ENCODE peak calls at places on chromosomes 13 and 19, in nine cellular contexts. Z, F, J, W, C, M, S, T and K are unnamed samples.

GRCh38 chr19:48444129-48444932 is 1.5 kb upstream of the GRWD1 start:
- DNase-seq in Z (no peak), F (peak), J (no peak), W (peak), C (no peak), M (no peak), S (no peak), T (no peak), K (no peak)

GRCh38 chr13:48797127-48797526 is 143.4 kb downstream of the CYSLTR2 start:
- DNase-seq in Z (no peak), F (no peak), J (no peak), W (no peak), C (no peak), M (no peak), S (no peak), T (no peak), K (no peak)

GRCh38 chr13:80084086-80084676 is 256.7 kb downstream of the SPRY2 start:
- DNase-seq in Z (peak), F (no peak), J (no peak), W (no peak), C (no peak), M (peak), S (no peak), T (no peak), K (peak)

GRCh38 chr19:27733551-27734266 is 1479.2 kb downstream of the UQCRFS1 start:
- DNase-seq in Z (no peak), F (peak), J (no peak), W (no peak), C (no peak), M (no peak), S (no peak), T (no peak), K (no peak)

GRCh38 chr13:25902946-25903345 is 148.9 kb downstream of the SHISA2 start:
- DNase-seq in Z (peak), F (no peak), J (no peak), W (no peak), C (no peak), M (no peak), S (no peak), T (no peak), K (no peak)

GRCh38 chr13:66503890-66504289 is 726.2 kb downstream of the PCDH9 start:
- DNase-seq in Z (peak), F (no peak), J (no peak), W (no peak), C (no peak), M (no peak), S (no peak), T (no peak), K (no peak)

GRCh38 chr13:32284927-32285632 is 30.1 kb downstream of the ZAR1L start:
- DNase-seq in Z (peak), F (no peak), J (no peak), W (peak), C (no peak), M (peak), S (no peak), T (no peak), K (peak)

GRCh38 chr19:2168619-2169424 is 5.1 kb downstream of the DOT1L start:
- DNase-seq in Z (peak), F (peak), J (peak), W (peak), C (peak), M (peak), S (peak), T (peak), K (peak)

GRCh38 chr19:372306-372890 is 27.8 kb upstream of the MIER2 start:
- DNase-seq in Z (no peak), F (peak), J (no peak), W (peak), C (no peak), M (peak), S (no peak), T (peak), K (no peak)

DNA sequence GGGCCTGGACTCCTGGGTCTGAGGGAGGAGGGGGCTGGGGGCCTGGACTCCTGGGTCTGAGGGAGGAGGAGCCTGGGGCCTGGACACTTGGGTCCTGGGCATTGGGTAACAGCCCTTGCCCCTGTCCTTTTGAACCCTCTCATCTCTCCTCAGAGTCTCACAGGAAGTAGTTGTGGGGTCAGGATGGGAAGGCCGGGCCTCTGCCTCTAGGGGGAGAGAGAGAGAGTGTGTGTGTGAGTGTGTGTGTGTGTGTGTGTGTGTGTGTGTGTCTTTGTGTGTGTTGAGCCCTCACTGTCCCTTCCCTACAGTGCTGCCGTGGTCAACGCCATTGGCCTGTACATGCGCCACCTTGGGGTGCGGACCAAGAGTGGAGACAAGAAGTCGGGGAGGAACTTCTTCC is 10.9 kb downstream of the ARHGEF1 start:
- DNase-seq in Z (no peak), F (no peak), J (no peak), W (peak), C (no peak), M (no peak), S (no peak), T (no peak), K (no peak)
- TF ChIP-seq CTCF in Z (no peak), F (no peak), J (no peak), W (peak), C (no peak), M (no peak), S (no peak), T (no peak), K (no peak)

GRCh38 chr19:50537769-50538230 is 24.1 kb upstream of the ASPDH start:
- DNase-seq in Z (peak), F (no peak), J (no peak), W (peak), C (peak), M (peak), S (peak), T (peak), K (peak)

GRCh38 chr19:50534478-50534877 is 20.8 kb upstream of the ASPDH start:
- DNase-seq in Z (no peak), F (no peak), J (no peak), W (no peak), C (no peak), M (no peak), S (no peak), T (no peak), K (no peak)

GRCh38 chr19:50535672-50536071 is 22.0 kb upstream of the ASPDH start:
- DNase-seq in Z (no peak), F (no peak), J (no peak), W (no peak), C (no peak), M (no peak), S (no peak), T (no peak), K (no peak)

GRCh38 chr19:50537306-50537685 is 23.6 kb upstream of the ASPDH start:
- DNase-seq in Z (no peak), F (no peak), J (no peak), W (no peak), C (no peak), M (no peak), S (no peak), T (no peak), K (no peak)

DNA sequence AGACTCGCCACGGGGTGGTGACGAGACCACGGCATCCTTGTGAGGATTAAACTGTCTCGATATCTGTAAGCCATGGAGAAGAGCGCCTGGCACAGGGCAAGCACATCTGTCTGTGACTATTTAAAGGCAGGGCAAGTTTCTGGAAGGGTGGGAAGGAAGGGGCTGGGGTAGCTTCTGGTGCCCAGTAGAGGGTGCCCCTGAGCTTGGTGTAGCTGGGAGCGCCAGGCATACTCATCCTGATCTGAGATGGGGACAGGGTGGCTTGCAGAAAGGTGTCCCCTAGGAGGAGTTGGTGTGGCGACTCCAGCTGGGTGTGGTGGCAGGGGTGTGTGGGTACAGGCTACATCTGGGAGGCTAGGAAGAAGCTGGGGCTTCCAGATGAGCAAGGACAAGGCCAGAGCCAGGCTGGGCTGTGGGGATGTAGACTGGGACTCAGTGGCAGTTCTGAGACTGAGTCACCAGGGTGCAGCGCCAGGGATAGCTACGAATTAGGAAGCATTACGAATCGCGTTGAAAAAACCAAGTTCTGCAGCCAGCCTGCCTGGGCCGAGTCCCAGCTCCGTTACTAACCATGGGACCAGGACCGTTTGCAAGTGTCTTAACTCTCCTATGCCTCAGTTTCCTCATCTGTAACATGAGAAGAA is 23.1 kb upstream of the ASPDH start:
- DNase-seq in Z (no peak), F (no peak), J (no peak), W (no peak), C (no peak), M (no peak), S (no peak), T (no peak), K (no peak)
- TF ChIP-seq CTCF in Z (no peak), F (no peak), J (no peak), W (no peak), C (no peak), M (no peak), S (no peak), T (no peak), K (no peak)

GRCh38 chr19:15304140-15304705 is 28.1 kb downstream of the BRD4 start:
- DNase-seq in Z (no peak), F (no peak), J (no peak), W (no peak), C (no peak), M (peak), S (no peak), T (no peak), K (peak)
- TF ChIP-seq CTCF in Z (no peak), F (no peak), J (no peak), W (no peak), C (no peak), M (no peak), S (no peak), T (no peak), K (no peak)

DNA sequence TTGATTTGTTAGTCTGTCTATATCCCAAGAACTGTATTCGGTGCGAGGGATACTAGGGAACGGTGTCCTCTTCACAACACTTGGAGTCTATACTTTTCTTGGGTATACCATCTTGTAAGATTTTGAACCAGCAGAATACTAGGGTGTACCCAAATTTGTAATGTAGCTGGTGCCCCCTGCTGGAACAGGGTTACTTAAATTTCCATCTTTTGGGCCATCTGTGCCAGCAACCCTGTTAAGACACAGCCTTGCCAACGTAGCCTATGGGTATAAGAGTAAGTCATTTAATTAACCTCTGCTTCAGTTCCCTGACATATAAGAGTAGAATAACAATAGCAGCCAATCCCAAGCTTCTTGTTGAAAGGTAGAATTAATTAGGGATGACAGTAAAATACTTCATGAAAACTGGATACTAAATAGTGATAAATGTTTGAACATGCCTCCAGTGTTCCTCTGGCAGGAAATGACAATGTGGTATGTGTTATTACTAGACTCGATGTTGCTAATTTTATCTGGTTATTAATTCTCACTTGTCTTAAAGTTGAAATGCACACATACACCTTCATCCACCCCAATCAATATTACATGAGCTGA is 607.6 kb downstream of the FGF9 start:
- DNase-seq in Z (peak), F (no peak), J (no peak), W (no peak), C (no peak), M (peak), S (peak), T (no peak), K (no peak)
- TF ChIP-seq CTCF in Z (peak), F (no peak), J (peak), W (no peak), C (peak), M (peak), S (peak), T (peak), K (peak)

GRCh38 chr19:40933025-40933424 is 51.0 kb upstream of the CYP2A7 start:
- DNase-seq in Z (no peak), F (no peak), J (no peak), W (no peak), C (no peak), M (peak), S (no peak), T (no peak), K (peak)
- TF ChIP-seq CTCF in Z (no peak), F (no peak), J (no peak), W (no peak), C (no peak), M (peak), S (no peak), T (no peak), K (peak)